ENCODE peak calls at places on chromosomes 12 and 14, in six cellular contexts. One of them, this sample, is unnamed.

GRCh38 chr12:105384220-105384619 is 53.7 kb downstream of the C12orf75 start:
- DNase-seq in activated T-cell treated with anti-CD3 and anti-CD28 coated beads, Interleukin-2, amount 50 U/mL, for 24 hours: no peak
- DNase-seq in dorsolateral prefrontal cortex: no peak
- DNase-seq in HTR-8/SVneo: no peak
- DNase-seq in stomach: no peak
- DNase-seq in SJSA1: no peak
- DNase-seq in this sample: no peak

GRCh38 chr14:61420326-61420725 is 98.9 kb downstream of the PRKCH start:
- DNase-seq in activated T-cell treated with anti-CD3 and anti-CD28 coated beads, Interleukin-2, amount 50 U/mL, for 24 hours: no peak
- DNase-seq in dorsolateral prefrontal cortex: no peak
- DNase-seq in HTR-8/SVneo: no peak
- DNase-seq in stomach: no peak
- DNase-seq in SJSA1: peak
- DNase-seq in this sample: no peak

GRCh38 chr14:61618448-61618847 is 76.9 kb upstream of the HIF1A start:
- DNase-seq in activated T-cell treated with anti-CD3 and anti-CD28 coated beads, Interleukin-2, amount 50 U/mL, for 24 hours: no peak
- DNase-seq in dorsolateral prefrontal cortex: no peak
- DNase-seq in HTR-8/SVneo: no peak
- DNase-seq in stomach: no peak
- DNase-seq in SJSA1: no peak
- DNase-seq in this sample: no peak

GRCh38 chr14:58846682-58847465 is 209.1 kb downstream of the DACT1 start:
- DNase-seq in activated T-cell treated with anti-CD3 and anti-CD28 coated beads, Interleukin-2, amount 50 U/mL, for 24 hours: no peak
- DNase-seq in dorsolateral prefrontal cortex: no peak
- DNase-seq in HTR-8/SVneo: no peak
- DNase-seq in stomach: no peak
- DNase-seq in SJSA1: no peak
- DNase-seq in this sample: no peak

GRCh38 chr12:92114834-92115233 is 30.8 kb downstream of the BTG1 start:
- DNase-seq in activated T-cell treated with anti-CD3 and anti-CD28 coated beads, Interleukin-2, amount 50 U/mL, for 24 hours: no peak
- DNase-seq in dorsolateral prefrontal cortex: no peak
- DNase-seq in HTR-8/SVneo: no peak
- DNase-seq in stomach: no peak
- DNase-seq in SJSA1: no peak
- DNase-seq in this sample: no peak

GRCh38 chr12:118034429-118035193 is 18.1 kb downstream of the RFC5 start:
- DNase-seq in activated T-cell treated with anti-CD3 and anti-CD28 coated beads, Interleukin-2, amount 50 U/mL, for 24 hours: no peak
- DNase-seq in dorsolateral prefrontal cortex: peak
- DNase-seq in HTR-8/SVneo: peak
- DNase-seq in stomach: no peak
- DNase-seq in SJSA1: peak
- DNase-seq in this sample: peak

GRCh38 chr14:38735006-38735405 is 368.0 kb downstream of the SEC23A start:
- DNase-seq in activated T-cell treated with anti-CD3 and anti-CD28 coated beads, Interleukin-2, amount 50 U/mL, for 24 hours: no peak
- DNase-seq in dorsolateral prefrontal cortex: no peak
- DNase-seq in HTR-8/SVneo: no peak
- DNase-seq in stomach: no peak
- DNase-seq in SJSA1: no peak
- DNase-seq in this sample: no peak

GRCh38 chr14:105883066-105884005 is 357.0 kb downstream of the TMEM121 start:
- DNase-seq in activated T-cell treated with anti-CD3 and anti-CD28 coated beads, Interleukin-2, amount 50 U/mL, for 24 hours: peak
- DNase-seq in dorsolateral prefrontal cortex: no peak
- DNase-seq in HTR-8/SVneo: no peak
- DNase-seq in stomach: peak
- DNase-seq in SJSA1: peak
- DNase-seq in this sample: no peak

GRCh38 chr14:35341454-35342159 is 49.4 kb downstream of the PSMA6 start:
- DNase-seq in activated T-cell treated with anti-CD3 and anti-CD28 coated beads, Interleukin-2, amount 50 U/mL, for 24 hours: no peak
- DNase-seq in dorsolateral prefrontal cortex: peak
- DNase-seq in HTR-8/SVneo: peak
- DNase-seq in stomach: peak
- DNase-seq in SJSA1: peak
- DNase-seq in this sample: peak

GRCh38 chr14:73612339-73613045 is at the start of gene ACOT6:
- DNase-seq in activated T-cell treated with anti-CD3 and anti-CD28 coated beads, Interleukin-2, amount 50 U/mL, for 24 hours: peak
- DNase-seq in dorsolateral prefrontal cortex: peak
- DNase-seq in HTR-8/SVneo: peak
- DNase-seq in stomach: peak
- DNase-seq in SJSA1: peak
- DNase-seq in this sample: peak

GRCh38 chr12:88418856-88419497 is 161.3 kb downstream of the KITLG start:
- DNase-seq in activated T-cell treated with anti-CD3 and anti-CD28 coated beads, Interleukin-2, amount 50 U/mL, for 24 hours: no peak
- DNase-seq in dorsolateral prefrontal cortex: no peak
- DNase-seq in HTR-8/SVneo: no peak
- DNase-seq in stomach: no peak
- DNase-seq in SJSA1: no peak
- DNase-seq in this sample: no peak

GRCh38 chr14:91745329-91745728 is 13.4 kb upstream of the CATSPERB start:
- DNase-seq in activated T-cell treated with anti-CD3 and anti-CD28 coated beads, Interleukin-2, amount 50 U/mL, for 24 hours: no peak
- DNase-seq in dorsolateral prefrontal cortex: no peak
- DNase-seq in HTR-8/SVneo: no peak
- DNase-seq in stomach: no peak
- DNase-seq in SJSA1: no peak
- DNase-seq in this sample: no peak

GRCh38 chr14:64465856-64466554 is 706 bp downstream of the AKAP5 start:
- DNase-seq in activated T-cell treated with anti-CD3 and anti-CD28 coated beads, Interleukin-2, amount 50 U/mL, for 24 hours: no peak
- DNase-seq in dorsolateral prefrontal cortex: peak
- DNase-seq in HTR-8/SVneo: peak
- DNase-seq in stomach: no peak
- DNase-seq in SJSA1: no peak
- DNase-seq in this sample: peak

GRCh38 chr12:52415870-52416750 is 10.0 kb upstream of the KRT82 start:
- DNase-seq in activated T-cell treated with anti-CD3 and anti-CD28 coated beads, Interleukin-2, amount 50 U/mL, for 24 hours: no peak
- DNase-seq in dorsolateral prefrontal cortex: no peak
- DNase-seq in HTR-8/SVneo: no peak
- DNase-seq in stomach: no peak
- DNase-seq in SJSA1: no peak
- DNase-seq in this sample: peak

GRCh38 chr14:87097021-87097420 is 896.0 kb downstream of the GALC start:
- DNase-seq in activated T-cell treated with anti-CD3 and anti-CD28 coated beads, Interleukin-2, amount 50 U/mL, for 24 hours: no peak
- DNase-seq in dorsolateral prefrontal cortex: no peak
- DNase-seq in HTR-8/SVneo: no peak
- DNase-seq in stomach: no peak
- DNase-seq in SJSA1: no peak
- DNase-seq in this sample: no peak

GRCh38 chr14:25484194-25484593 is 434.2 kb upstream of the STXBP6 start:
- DNase-seq in activated T-cell treated with anti-CD3 and anti-CD28 coated beads, Interleukin-2, amount 50 U/mL, for 24 hours: no peak
- DNase-seq in dorsolateral prefrontal cortex: no peak
- DNase-seq in HTR-8/SVneo: no peak
- DNase-seq in stomach: no peak
- DNase-seq in SJSA1: no peak
- DNase-seq in this sample: no peak

GRCh38 chr14:95043732-95044462 is 113.4 kb downstream of the DICER1 start:
- DNase-seq in activated T-cell treated with anti-CD3 and anti-CD28 coated beads, Interleukin-2, amount 50 U/mL, for 24 hours: peak
- DNase-seq in dorsolateral prefrontal cortex: no peak
- DNase-seq in HTR-8/SVneo: no peak
- DNase-seq in stomach: no peak
- DNase-seq in SJSA1: peak
- DNase-seq in this sample: no peak

GRCh38 chr12:116765271-116765670 is 27.2 kb downstream of the RNFT2 start:
- DNase-seq in activated T-cell treated with anti-CD3 and anti-CD28 coated beads, Interleukin-2, amount 50 U/mL, for 24 hours: no peak
- DNase-seq in dorsolateral prefrontal cortex: no peak
- DNase-seq in HTR-8/SVneo: no peak
- DNase-seq in stomach: no peak
- DNase-seq in SJSA1: no peak
- DNase-seq in this sample: no peak

GRCh38 chr12:130632582-130633174 is 83.4 kb downstream of the RIMBP2 start:
- DNase-seq in activated T-cell treated with anti-CD3 and anti-CD28 coated beads, Interleukin-2, amount 50 U/mL, for 24 hours: no peak
- DNase-seq in dorsolateral prefrontal cortex: no peak
- DNase-seq in HTR-8/SVneo: no peak
- DNase-seq in stomach: no peak
- DNase-seq in SJSA1: no peak
- DNase-seq in this sample: no peak

GRCh38 chr14:102949062-102949800 is 26.8 kb downstream of the AMN start:
- DNase-seq in activated T-cell treated with anti-CD3 and anti-CD28 coated beads, Interleukin-2, amount 50 U/mL, for 24 hours: peak
- DNase-seq in dorsolateral prefrontal cortex: no peak
- DNase-seq in HTR-8/SVneo: no peak
- DNase-seq in stomach: no peak
- DNase-seq in SJSA1: peak
- DNase-seq in this sample: no peak

GRCh38 chr12:45483571-45483970 is 245.9 kb upstream of the ARID2 start:
- DNase-seq in activated T-cell treated with anti-CD3 and anti-CD28 coated beads, Interleukin-2, amount 50 U/mL, for 24 hours: no peak
- DNase-seq in dorsolateral prefrontal cortex: no peak
- DNase-seq in HTR-8/SVneo: no peak
- DNase-seq in stomach: no peak
- DNase-seq in SJSA1: no peak
- DNase-seq in this sample: no peak

GRCh38 chr14:94062344-94062904 is 18.6 kb downstream of the DDX24 start:
- DNase-seq in activated T-cell treated with anti-CD3 and anti-CD28 coated beads, Interleukin-2, amount 50 U/mL, for 24 hours: no peak
- DNase-seq in dorsolateral prefrontal cortex: no peak
- DNase-seq in HTR-8/SVneo: no peak
- DNase-seq in stomach: no peak
- DNase-seq in SJSA1: peak
- DNase-seq in this sample: no peak

GRCh38 chr12:106141452-106141851 is 2.7 kb upstream of the NUAK1 start:
- DNase-seq in activated T-cell treated with anti-CD3 and anti-CD28 coated beads, Interleukin-2, amount 50 U/mL, for 24 hours: no peak
- DNase-seq in dorsolateral prefrontal cortex: no peak
- DNase-seq in HTR-8/SVneo: no peak
- DNase-seq in stomach: no peak
- DNase-seq in SJSA1: no peak
- DNase-seq in this sample: no peak

GRCh38 chr12:122449317-122449716 is 26.8 kb upstream of the CLIP1 start:
- DNase-seq in activated T-cell treated with anti-CD3 and anti-CD28 coated beads, Interleukin-2, amount 50 U/mL, for 24 hours: no peak
- DNase-seq in dorsolateral prefrontal cortex: no peak
- DNase-seq in HTR-8/SVneo: peak
- DNase-seq in stomach: no peak
- DNase-seq in SJSA1: no peak
- DNase-seq in this sample: peak

GRCh38 chr14:101235042-101235871 is 326.0 kb upstream of the DIO3 start:
- DNase-seq in activated T-cell treated with anti-CD3 and anti-CD28 coated beads, Interleukin-2, amount 50 U/mL, for 24 hours: no peak
- DNase-seq in dorsolateral prefrontal cortex: peak
- DNase-seq in HTR-8/SVneo: peak
- DNase-seq in stomach: peak
- DNase-seq in SJSA1: peak
- DNase-seq in this sample: no peak

GRCh38 chr12:44551631-44552030 is 324.5 kb downstream of the NELL2 start:
- DNase-seq in activated T-cell treated with anti-CD3 and anti-CD28 coated beads, Interleukin-2, amount 50 U/mL, for 24 hours: no peak
- DNase-seq in dorsolateral prefrontal cortex: no peak
- DNase-seq in HTR-8/SVneo: no peak
- DNase-seq in stomach: no peak
- DNase-seq in SJSA1: no peak
- DNase-seq in this sample: no peak

GRCh38 chr14:46574976-46575375 is 76.6 kb downstream of the RPL10L start:
- DNase-seq in activated T-cell treated with anti-CD3 and anti-CD28 coated beads, Interleukin-2, amount 50 U/mL, for 24 hours: no peak
- DNase-seq in dorsolateral prefrontal cortex: no peak
- DNase-seq in HTR-8/SVneo: no peak
- DNase-seq in stomach: no peak
- DNase-seq in SJSA1: no peak
- DNase-seq in this sample: no peak

GRCh38 chr12:71688961-71689570 is 3.2 kb downstream of the TMEM19 start:
- DNase-seq in activated T-cell treated with anti-CD3 and anti-CD28 coated beads, Interleukin-2, amount 50 U/mL, for 24 hours: no peak
- DNase-seq in dorsolateral prefrontal cortex: no peak
- DNase-seq in HTR-8/SVneo: no peak
- DNase-seq in stomach: no peak
- DNase-seq in SJSA1: no peak
- DNase-seq in this sample: no peak

GRCh38 chr14:80215756-80216581 is 4.7 kb upstream of the DIO2 start:
- DNase-seq in activated T-cell treated with anti-CD3 and anti-CD28 coated beads, Interleukin-2, amount 50 U/mL, for 24 hours: no peak
- DNase-seq in dorsolateral prefrontal cortex: no peak
- DNase-seq in HTR-8/SVneo: no peak
- DNase-seq in stomach: peak
- DNase-seq in SJSA1: peak
- DNase-seq in this sample: peak

GRCh38 chr12:49827351-49828099 is 688 bp downstream of the NCKAP5L start:
- DNase-seq in activated T-cell treated with anti-CD3 and anti-CD28 coated beads, Interleukin-2, amount 50 U/mL, for 24 hours: peak
- DNase-seq in dorsolateral prefrontal cortex: peak
- DNase-seq in HTR-8/SVneo: peak
- DNase-seq in stomach: peak
- DNase-seq in SJSA1: peak
- DNase-seq in this sample: peak

GRCh38 chr14:105086833-105087307 is 21.6 kb upstream of the GPR132 start:
- DNase-seq in activated T-cell treated with anti-CD3 and anti-CD28 coated beads, Interleukin-2, amount 50 U/mL, for 24 hours: peak
- DNase-seq in dorsolateral prefrontal cortex: peak
- DNase-seq in HTR-8/SVneo: peak
- DNase-seq in stomach: peak
- DNase-seq in SJSA1: peak
- DNase-seq in this sample: peak

GRCh38 chr12:97756066-97756701 is 293.6 kb downstream of the RMST start:
- DNase-seq in activated T-cell treated with anti-CD3 and anti-CD28 coated beads, Interleukin-2, amount 50 U/mL, for 24 hours: no peak
- DNase-seq in dorsolateral prefrontal cortex: no peak
- DNase-seq in HTR-8/SVneo: no peak
- DNase-seq in stomach: no peak
- DNase-seq in SJSA1: no peak
- DNase-seq in this sample: no peak

GRCh38 chr14:83255015-83255726 is 1721.5 kb upstream of the SEL1L start:
- DNase-seq in activated T-cell treated with anti-CD3 and anti-CD28 coated beads, Interleukin-2, amount 50 U/mL, for 24 hours: no peak
- DNase-seq in dorsolateral prefrontal cortex: no peak
- DNase-seq in HTR-8/SVneo: no peak
- DNase-seq in stomach: no peak
- DNase-seq in SJSA1: no peak
- DNase-seq in this sample: no peak

GRCh38 chr12:57242329-57242690 is 8.7 kb downstream of the STAC3 start:
- DNase-seq in activated T-cell treated with anti-CD3 and anti-CD28 coated beads, Interleukin-2, amount 50 U/mL, for 24 hours: no peak
- DNase-seq in dorsolateral prefrontal cortex: peak
- DNase-seq in HTR-8/SVneo: no peak
- DNase-seq in stomach: peak
- DNase-seq in SJSA1: no peak
- DNase-seq in this sample: no peak

GRCh38 chr12:82225871-82226270 is 132.3 kb downstream of the CCDC59 start:
- DNase-seq in activated T-cell treated with anti-CD3 and anti-CD28 coated beads, Interleukin-2, amount 50 U/mL, for 24 hours: no peak
- DNase-seq in dorsolateral prefrontal cortex: no peak
- DNase-seq in HTR-8/SVneo: no peak
- DNase-seq in stomach: no peak
- DNase-seq in SJSA1: no peak
- DNase-seq in this sample: no peak

GRCh38 chr12:105920161-105920684 is 218.5 kb downstream of the NUAK1 start:
- DNase-seq in activated T-cell treated with anti-CD3 and anti-CD28 coated beads, Interleukin-2, amount 50 U/mL, for 24 hours: no peak
- DNase-seq in dorsolateral prefrontal cortex: peak
- DNase-seq in HTR-8/SVneo: no peak
- DNase-seq in stomach: no peak
- DNase-seq in SJSA1: no peak
- DNase-seq in this sample: no peak

GRCh38 chr12:77118696-77119095 is 53.3 kb upstream of the E2F7 start:
- DNase-seq in activated T-cell treated with anti-CD3 and anti-CD28 coated beads, Interleukin-2, amount 50 U/mL, for 24 hours: no peak
- DNase-seq in dorsolateral prefrontal cortex: no peak
- DNase-seq in HTR-8/SVneo: no peak
- DNase-seq in stomach: no peak
- DNase-seq in SJSA1: no peak
- DNase-seq in this sample: no peak

GRCh38 chr14:23147676-23148075 is 28.6 kb upstream of the CEBPE start:
- DNase-seq in activated T-cell treated with anti-CD3 and anti-CD28 coated beads, Interleukin-2, amount 50 U/mL, for 24 hours: no peak
- DNase-seq in dorsolateral prefrontal cortex: peak
- DNase-seq in HTR-8/SVneo: no peak
- DNase-seq in stomach: peak
- DNase-seq in SJSA1: no peak
- DNase-seq in this sample: no peak

GRCh38 chr12:103884316-103884715 is 43.3 kb upstream of the NT5DC3 start:
- DNase-seq in activated T-cell treated with anti-CD3 and anti-CD28 coated beads, Interleukin-2, amount 50 U/mL, for 24 hours: no peak
- DNase-seq in dorsolateral prefrontal cortex: no peak
- DNase-seq in HTR-8/SVneo: peak
- DNase-seq in stomach: no peak
- DNase-seq in SJSA1: no peak
- DNase-seq in this sample: peak

This sample was measured in hepatic stellate cell.